ENCODE peak calls at places on chromosomes 2 and 18, in nine cellular contexts. C is endothelial cell; B is SK-N-SH; R is aorta; W is DMS 273 treated with DMSO at 0.1 percent for 48 hours; K is thyroid gland; G is frontal cortex; X is naive thymus-derived CD8-positive, alpha-beta T cell; M is mesenteric fat pad. Z is an unnamed sample.

GRCh38 chr2:113136828-113137775 is 9.7 kb downstream of the IL1RN start:
- DNase-seq in X (no peak), W (no peak), R (no peak), M (peak), B (peak), G (peak), C (peak), K (peak), Z (no peak)

GRCh38 chr18:62377408-62377807 is 52.3 kb downstream of the TNFRSF11A start:
- DNase-seq in B (no peak), C (no peak), X (no peak), W (no peak), M (no peak), K (no peak), R (no peak), G (no peak), Z (no peak)

GRCh38 chr2:127541849-127542630 is 6.6 kb downstream of the MYO7B start:
- DNase-seq in R (peak), W (peak), M (no peak), X (no peak), B (no peak), G (no peak), K (no peak), C (no peak), Z (no peak)

GRCh38 chr2:45494275-45494977 is 116.6 kb downstream of the SRBD1 start:
- DNase-seq in B (peak), X (no peak), M (no peak), R (no peak), G (peak), C (peak), W (peak), K (no peak), Z (no peak)

GRCh38 chr2:32895424-32895823 is 51.3 kb upstream of the LTBP1 start:
- DNase-seq in M (no peak), B (no peak), G (no peak), W (no peak), X (no peak), K (no peak), R (no peak), C (no peak), Z (no peak)

GRCh38 chr2:127589358-127589757 is 53.9 kb downstream of the MYO7B start:
- DNase-seq in X (no peak), K (no peak), R (peak), W (no peak), B (no peak), C (no peak), G (no peak), M (peak), Z (peak)

GRCh38 chr18:70421471-70421870 is 132.6 kb downstream of the SOCS6 start:
- DNase-seq in W (no peak), R (no peak), B (no peak), C (no peak), X (no peak), K (no peak), M (no peak), G (no peak), Z (no peak)

GRCh38 chr2:23596316-23596885 is 211.4 kb downstream of the KLHL29 start:
- DNase-seq in B (no peak), W (no peak), M (no peak), C (no peak), X (no peak), R (no peak), G (no peak), K (no peak), Z (no peak)

GRCh38 chr2:227793148-227793722 is 20.4 kb upstream of the CCL20 start:
- DNase-seq in M (no peak), X (no peak), K (no peak), G (no peak), C (no peak), B (no peak), R (no peak), W (no peak), Z (no peak)